ENCODE peak calls at places on chromosomes 6 and 20, in four cellular contexts. One of them, this sample, is unnamed. For H3K9me3 and H3K4me1, the result is how much of the 10 kb centered on the place peaks cover.

GRCh38 chr6:129667621-129668020 is 42.4 kb downstream of the ARHGAP18 start:
- DNase-seq in right cardiac atrium: no peak
- DNase-seq in heart right ventricle: no peak
- DNase-seq in kidney: no peak
- DNase-seq in this sample: no peak

GRCh38 chr6:99641270-99641669 is 34.6 kb downstream of the PRDM13 start:
- DNase-seq in right cardiac atrium: no peak
- DNase-seq in heart right ventricle: no peak
- DNase-seq in kidney: no peak
- DNase-seq in this sample: no peak

GRCh38 chr6:111190637-111191036 is 103.3 kb downstream of the SLC16A10 start:
- DNase-seq in right cardiac atrium: no peak
- DNase-seq in heart right ventricle: no peak
- DNase-seq in kidney: no peak
- DNase-seq in this sample: no peak

GRCh38 chr6:149864578-149865535 is 698 bp upstream of the LRP11 start:
- DNase-seq in right cardiac atrium: no peak
- DNase-seq in heart right ventricle: no peak
- DNase-seq in kidney: no peak
- DNase-seq in this sample: peak

GRCh38 chr6:37061157-37061804 is 55.8 kb downstream of the FGD2 start:
- DNase-seq in right cardiac atrium: peak
- DNase-seq in heart right ventricle: peak
- DNase-seq in kidney: no peak
- DNase-seq in this sample: peak

GRCh38 chr20:42179768-42180167 is 561.6 kb upstream of the CHD6 start:
- DNase-seq in right cardiac atrium: no peak
- DNase-seq in heart right ventricle: no peak
- DNase-seq in kidney: no peak
- DNase-seq in this sample: no peak

GRCh38 chr20:62980380-62980960 is 26.3 kb downstream of the BHLHE23 start:
- DNase-seq in right cardiac atrium: no peak
- DNase-seq in heart right ventricle: no peak
- DNase-seq in kidney: no peak
- DNase-seq in this sample: no peak

GRCh38 chr6:11992086-11992485 is 20.0 kb upstream of the HIVEP1 start:
- DNase-seq in right cardiac atrium: no peak
- DNase-seq in heart right ventricle: no peak
- DNase-seq in kidney: no peak
- DNase-seq in this sample: no peak

GRCh38 chr6:126534418-126534817 is 194.5 kb downstream of the CENPW start:
- DNase-seq in right cardiac atrium: no peak
- DNase-seq in heart right ventricle: no peak
- DNase-seq in kidney: no peak
- DNase-seq in this sample: no peak

GRCh38 chr6:27250955-27251671 is 3.6 kb downstream of the PRSS16 start:
- DNase-seq in right cardiac atrium: peak
- DNase-seq in heart right ventricle: peak
- DNase-seq in kidney: peak
- DNase-seq in this sample: peak

GRCh38 chr20:44908987-44909871 is 631 bp upstream of the PABPC1L start:
- DNase-seq in right cardiac atrium: no peak
- DNase-seq in heart right ventricle: no peak
- DNase-seq in kidney: no peak
- DNase-seq in this sample: no peak

GRCh38 chr6:52612336-52613096 is 35.7 kb upstream of the TRAM2 start:
- DNase-seq in right cardiac atrium: no peak
- DNase-seq in heart right ventricle: no peak
- DNase-seq in kidney: no peak
- DNase-seq in this sample: no peak

GRCh38 chr6:28134716-28135115 is 7.0 kb upstream of the ZKSCAN8 start:
- DNase-seq in right cardiac atrium: no peak
- DNase-seq in heart right ventricle: no peak
- DNase-seq in kidney: no peak
- DNase-seq in this sample: no peak

GRCh38 chr20:17794400-17794799 is 94.6 kb downstream of the BANF2 start:
- DNase-seq in right cardiac atrium: no peak
- DNase-seq in heart right ventricle: no peak
- DNase-seq in kidney: no peak
- DNase-seq in this sample: no peak

GRCh38 chr20:24257171-24257570 is 212.3 kb upstream of the SYNDIG1 start:
- DNase-seq in right cardiac atrium: no peak
- DNase-seq in heart right ventricle: no peak
- DNase-seq in kidney: no peak
- DNase-seq in this sample: no peak

GRCh38 chr6:14799928-14800327 is 445.9 kb upstream of the JARID2 start:
- DNase-seq in right cardiac atrium: peak
- DNase-seq in heart right ventricle: peak
- DNase-seq in kidney: peak
- DNase-seq in this sample: peak

GRCh38 chr6:11618533-11618932 is 81.0 kb downstream of the TMEM170B start:
- DNase-seq in right cardiac atrium: no peak
- DNase-seq in heart right ventricle: no peak
- DNase-seq in kidney: no peak
- DNase-seq in this sample: peak

GRCh38 chr6:129748212-129748900 is 38.4 kb upstream of the ARHGAP18 start:
- DNase-seq in right cardiac atrium: no peak
- DNase-seq in heart right ventricle: no peak
- DNase-seq in kidney: no peak
- DNase-seq in this sample: peak

GRCh38 chr6:36959555-36960250 is 5.2 kb downstream of the PI16 start:
- DNase-seq in right cardiac atrium: no peak
- DNase-seq in heart right ventricle: no peak
- DNase-seq in kidney: no peak
- DNase-seq in this sample: no peak

GRCh38 chr20:5999783-6000182 is 49.3 kb downstream of the MCM8 start:
- DNase-seq in right cardiac atrium: no peak
- DNase-seq in heart right ventricle: no peak
- DNase-seq in kidney: no peak
- DNase-seq in this sample: no peak

GRCh38 chr20:8798505-8798904 is 270.4 kb upstream of the PLCB4 start:
- DNase-seq in right cardiac atrium: peak
- DNase-seq in heart right ventricle: no peak
- DNase-seq in kidney: no peak
- DNase-seq in this sample: no peak

GRCh38 chr20:6265204-6265904 is 142.5 kb upstream of the FERMT1 start:
- DNase-seq in right cardiac atrium: no peak
- DNase-seq in heart right ventricle: no peak
- DNase-seq in kidney: no peak
- DNase-seq in this sample: peak

GRCh38 chr6:63802606-63803206 is 167.1 kb downstream of the PHF3 start:
- DNase-seq in right cardiac atrium: no peak
- DNase-seq in heart right ventricle: no peak
- DNase-seq in kidney: no peak
- DNase-seq in this sample: peak

GRCh38 chr6:42724825-42725224 is 2.4 kb upstream of the PRPH2 start:
- DNase-seq in right cardiac atrium: no peak
- DNase-seq in heart right ventricle: no peak
- DNase-seq in kidney: no peak
- DNase-seq in this sample: no peak

GRCh38 chr6:111992851-111993250 is 61.1 kb upstream of the CCN6 start:
- DNase-seq in right cardiac atrium: no peak
- DNase-seq in heart right ventricle: no peak
- DNase-seq in kidney: no peak
- DNase-seq in this sample: no peak

GRCh38 chr6:168154263-168154917 is 75.4 kb upstream of the FRMD1 start:
- DNase-seq in right cardiac atrium: no peak
- DNase-seq in heart right ventricle: no peak
- DNase-seq in kidney: no peak
- DNase-seq in this sample: no peak

GRCh38 chr6:137240168-137240567 is 21.0 kb upstream of the IFNGR1 start:
- DNase-seq in right cardiac atrium: peak
- DNase-seq in heart right ventricle: no peak
- DNase-seq in kidney: no peak
- DNase-seq in this sample: no peak

GRCh38 chr6:130841128-130841728 is 14.0 kb downstream of the SMLR1 start:
- DNase-seq in right cardiac atrium: no peak
- DNase-seq in heart right ventricle: no peak
- DNase-seq in kidney: no peak
- DNase-seq in this sample: no peak

GRCh38 chr6:144317736-144318135 is 32.6 kb downstream of the UTRN start:
- DNase-seq in right cardiac atrium: no peak
- DNase-seq in heart right ventricle: no peak
- DNase-seq in kidney: no peak
- DNase-seq in this sample: no peak
- H3K9me3 ChIP-seq in right cardiac atrium: under half
- H3K9me3 ChIP-seq in heart right ventricle: under half
- H3K9me3 ChIP-seq in kidney: under half
- H3K9me3 ChIP-seq in this sample: under half

GRCh38 chr6:4295789-4296165 is 160.4 kb upstream of the ECI2 start:
- DNase-seq in right cardiac atrium: no peak
- DNase-seq in heart right ventricle: no peak
- DNase-seq in kidney: no peak
- DNase-seq in this sample: no peak
- H3K4me1 ChIP-seq in right cardiac atrium: under half
- H3K4me1 ChIP-seq in heart right ventricle: under half
- H3K4me1 ChIP-seq in kidney: under half
- H3K4me1 ChIP-seq in this sample: under half

DNA sequence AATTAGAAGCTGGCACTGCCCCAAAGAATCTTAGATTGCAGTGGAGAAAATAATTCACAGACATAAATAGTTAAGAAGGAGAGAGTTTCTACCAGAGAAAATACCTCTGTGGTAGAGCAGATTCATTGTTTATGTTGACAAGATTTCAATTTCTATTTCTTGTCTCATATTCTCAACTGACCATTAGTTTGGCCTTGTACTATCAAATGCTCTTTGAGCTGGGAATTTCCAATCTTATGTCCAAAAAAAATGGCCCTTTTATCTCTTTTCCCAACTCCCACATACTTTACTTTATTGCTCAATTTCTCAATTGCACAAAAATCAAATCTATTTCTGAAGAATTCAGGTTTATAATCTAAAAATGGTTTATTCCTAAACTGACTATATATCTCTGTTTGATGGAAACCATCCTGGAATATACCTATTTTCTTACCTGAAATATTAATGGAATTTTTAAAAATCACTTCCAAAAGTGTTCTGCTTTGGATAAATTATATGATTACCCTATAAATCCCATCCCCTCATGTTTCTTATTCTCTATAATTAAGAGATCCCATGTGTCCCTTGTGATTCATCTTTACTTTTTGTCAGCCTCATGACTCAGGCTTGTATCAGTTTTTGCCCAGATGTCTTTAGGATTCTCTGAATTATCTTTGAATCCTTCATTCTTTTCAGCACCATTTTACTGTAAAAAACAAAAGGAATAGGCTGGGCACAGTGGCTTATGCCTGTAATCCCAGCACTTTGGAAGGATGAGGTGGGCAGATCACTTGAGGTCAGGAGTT is 804.3 kb upstream of the CITED2 start:
- DNase-seq in right cardiac atrium: no peak
- DNase-seq in heart right ventricle: no peak
- DNase-seq in kidney: no peak
- DNase-seq in this sample: no peak
- H3K9me3 ChIP-seq in right cardiac atrium: under half
- H3K9me3 ChIP-seq in heart right ventricle: under half
- H3K9me3 ChIP-seq in kidney: under half
- H3K9me3 ChIP-seq in this sample: under half

DNA sequence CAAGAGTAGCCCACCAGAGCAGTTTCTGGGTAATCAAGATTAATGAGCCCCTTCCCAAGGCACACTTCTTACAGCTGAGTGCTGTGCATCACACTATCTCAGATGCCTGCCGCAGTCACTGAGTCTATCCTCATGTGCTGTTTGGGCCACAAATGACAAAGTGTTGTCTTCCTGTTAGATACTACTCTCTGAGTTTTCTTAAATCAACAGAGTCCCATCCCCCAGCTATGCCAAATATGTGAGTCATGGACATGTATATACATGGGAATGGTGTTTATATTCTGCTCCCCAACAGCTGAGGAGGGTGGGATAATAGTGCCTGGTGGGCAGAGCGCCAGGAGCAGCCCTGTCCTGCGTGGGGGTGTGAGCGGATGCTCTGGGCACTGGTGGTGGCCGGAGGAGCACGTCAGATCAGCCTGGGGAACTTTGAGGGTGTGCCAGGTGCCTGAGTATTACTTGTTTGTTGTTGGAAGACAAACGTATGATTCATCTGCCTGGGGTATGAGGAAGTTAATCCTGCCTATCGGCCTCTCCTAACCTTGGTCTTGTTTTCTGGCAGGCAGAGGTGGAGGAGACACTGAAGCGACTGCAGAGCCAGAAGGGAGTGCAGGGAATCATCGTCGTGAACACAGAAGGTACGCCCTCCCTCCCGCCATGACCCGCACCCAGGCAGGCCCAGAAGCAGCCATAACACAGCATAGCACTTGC is 9.6 kb downstream of the DYNLRB1 start:
- DNase-seq in right cardiac atrium: peak
- DNase-seq in heart right ventricle: peak
- DNase-seq in kidney: peak
- DNase-seq in this sample: no peak
- H3K4me1 ChIP-seq in right cardiac atrium: under half
- H3K4me1 ChIP-seq in heart right ventricle: half or more
- H3K4me1 ChIP-seq in kidney: under half
- H3K4me1 ChIP-seq in this sample: under half

GRCh38 chr20:56204206-56204605 is 44.3 kb upstream of the MC3R start:
- DNase-seq in right cardiac atrium: no peak
- DNase-seq in heart right ventricle: no peak
- DNase-seq in kidney: no peak
- DNase-seq in this sample: no peak

GRCh38 chr20:56205350-56205749 is 43.2 kb upstream of the MC3R start:
- DNase-seq in right cardiac atrium: no peak
- DNase-seq in heart right ventricle: no peak
- DNase-seq in kidney: no peak
- DNase-seq in this sample: no peak

GRCh38 chr20:56208121-56208520 is 40.4 kb upstream of the MC3R start:
- DNase-seq in right cardiac atrium: no peak
- DNase-seq in heart right ventricle: no peak
- DNase-seq in kidney: no peak
- DNase-seq in this sample: no peak

GRCh38 chr20:56211051-56211450 is 37.5 kb upstream of the MC3R start:
- DNase-seq in right cardiac atrium: no peak
- DNase-seq in heart right ventricle: no peak
- DNase-seq in kidney: no peak
- DNase-seq in this sample: no peak

GRCh38 chr20:56207656-56208055 is 40.9 kb upstream of the MC3R start:
- DNase-seq in right cardiac atrium: no peak
- DNase-seq in heart right ventricle: no peak
- DNase-seq in kidney: no peak
- DNase-seq in this sample: no peak
- H3K9me3 ChIP-seq in right cardiac atrium: under half
- H3K9me3 ChIP-seq in heart right ventricle: under half
- H3K9me3 ChIP-seq in kidney: under half
- H3K9me3 ChIP-seq in this sample: under half

GRCh38 chr20:49685161-49685601 is 28.5 kb downstream of the B4GALT5 start:
- DNase-seq in right cardiac atrium: no peak
- DNase-seq in heart right ventricle: no peak
- DNase-seq in kidney: no peak
- DNase-seq in this sample: no peak
- H3K4me1 ChIP-seq in right cardiac atrium: under half
- H3K4me1 ChIP-seq in heart right ventricle: half or more
- H3K4me1 ChIP-seq in kidney: under half
- H3K4me1 ChIP-seq in this sample: under half

This sample was measured in OCI-LY7.